ENCODE peak calls at places on chromosomes 3 and 15, in four cellular contexts. V is EL; G is neuronal stem cell; P is CD4-positive, alpha-beta memory T cell. B is an unnamed sample.

GRCh38 chr15:95981209-95981608 is 349.3 kb upstream of the NR2F2 start:
- DNase-seq in V (no peak), G (no peak), P (no peak), B (no peak)

GRCh38 chr3:3209714-3210113 is 30.2 kb upstream of the CRBN start:
- DNase-seq in V (no peak), G (no peak), P (no peak), B (no peak)

GRCh38 chr15:31345606-31346366 is 19.2 kb downstream of the KLF13 start:
- DNase-seq in V (no peak), G (no peak), P (no peak), B (no peak)

GRCh38 chr15:50506121-50506520 is 40.3 kb downstream of the USP50 start:
- DNase-seq in V (no peak), G (peak), P (no peak), B (no peak)

GRCh38 chr3:38960953-38961622 is 90.7 kb downstream of the SCN11A start:
- DNase-seq in V (peak), G (peak), P (peak), B (no peak)

GRCh38 chr3:43207628-43208085 is 78.7 kb upstream of the SNRK start:
- DNase-seq in V (peak), G (no peak), P (no peak), B (no peak)

GRCh38 chr3:178982138-178982537 is 89.5 kb downstream of the ZMAT3 start:
- DNase-seq in V (no peak), G (no peak), P (no peak), B (no peak)

GRCh38 chr15:48096813-48097212 is 24.0 kb upstream of the SLC24A5 start:
- DNase-seq in V (peak), G (no peak), P (no peak), B (no peak)

GRCh38 chr3:13420817-13421755 is 964 bp upstream of the NUP210 start:
- DNase-seq in V (no peak), G (peak), P (peak), B (peak)

GRCh38 chr15:70438776-70439175 is 324.6 kb downstream of the UACA start:
- DNase-seq in V (no peak), G (no peak), P (no peak), B (no peak)

GRCh38 chr3:77799280-77799679 is 759.4 kb downstream of the ROBO2 start:
- DNase-seq in V (no peak), G (no peak), P (no peak), B (no peak)

GRCh38 chr3:32018723-32019564 is 37.4 kb downstream of the ZNF860 start:
- DNase-seq in V (peak), G (peak), P (peak), B (peak)

GRCh38 chr3:129694228-129694627 is 87.8 kb upstream of the PLXND1 start:
- DNase-seq in V (no peak), G (no peak), P (no peak), B (no peak)

GRCh38 chr15:55194246-55194645 is 2.5 kb downstream of the RSL24D1 start:
- DNase-seq in V (no peak), G (no peak), P (no peak), B (no peak)

GRCh38 chr3:30225021-30225420 is 381.4 kb upstream of the TGFBR2 start:
- DNase-seq in V (no peak), G (no peak), P (no peak), B (no peak)

GRCh38 chr3:102085431-102086226 is 236.3 kb downstream of the NFKBIZ start:
- DNase-seq in V (no peak), G (no peak), P (no peak), B (no peak)

GRCh38 chr15:98734472-98735284 is 86.3 kb downstream of the IGF1R start:
- DNase-seq in V (no peak), G (no peak), P (no peak), B (no peak)

GRCh38 chr3:28575100-28575747 is 226.6 kb upstream of the AZI2 start:
- DNase-seq in V (no peak), G (peak), P (no peak), B (no peak)

GRCh38 chr3:37812497-37812896 is 49.2 kb upstream of the CTDSPL start:
- DNase-seq in V (no peak), G (no peak), P (no peak), B (no peak)

GRCh38 chr3:110738531-110738930 is 333.1 kb upstream of the NECTIN3 start:
- DNase-seq in V (peak), G (no peak), P (no peak), B (no peak)

GRCh38 chr3:126401611-126402160 is 7.0 kb downstream of the CFAP100 start:
- DNase-seq in V (no peak), G (no peak), P (no peak), B (no peak)

GRCh38 chr3:62229908-62230307 is 143.4 kb downstream of the FEZF2 start:
- DNase-seq in V (peak), G (no peak), P (no peak), B (no peak)

GRCh38 chr3:41346698-41347097 is 147.4 kb downstream of the CTNNB1 start:
- DNase-seq in V (peak), G (no peak), P (no peak), B (no peak)